ENCODE peak calls at places on chromosome 19, in six cellular contexts. C is right atrium auricular region, Y is tibial nerve, J is left lung, B is HepG2, M is HCT116. V is an unnamed sample.

GRCh38 chr19:41427647-41428480 is 690 bp upstream of the B3GNT8 start:
- DNase-seq in M (no peak), J (peak), Y (peak), C (no peak), B (no peak), V (no peak)

GRCh38 chr19:33432408-33433170 is 59.1 kb downstream of the CEBPG start:
- DNase-seq in B (no peak), M (no peak), J (peak), C (no peak), Y (no peak), V (peak)

GRCh38 chr19:55473201-55473600 is 3.2 kb upstream of the ZNF628 start:
- DNase-seq in B (no peak), J (no peak), Y (no peak), M (no peak), C (no peak), V (no peak)

GRCh38 chr19:38661166-38661565 is 13.7 kb downstream of the ACTN4 start:
- DNase-seq in B (no peak), M (no peak), C (no peak), Y (no peak), J (no peak), V (no peak)

GRCh38 chr19:6610934-6611370 is 20.0 kb upstream of the CD70 start:
- DNase-seq in J (no peak), M (peak), C (peak), B (no peak), Y (no peak), V (no peak)

GRCh38 chr19:53906211-53907192 is 2.6 kb upstream of the CACNG7 start:
- DNase-seq in J (peak), B (no peak), C (no peak), Y (no peak), M (no peak), V (peak)

GRCh38 chr19:42079276-42079669 is 3.3 kb downstream of the ZNF574 start:
- DNase-seq in B (no peak), C (no peak), M (no peak), Y (no peak), J (no peak), V (no peak)

GRCh38 chr19:36142496-36142895 is 2.6 kb downstream of the CAPNS1 start:
- DNase-seq in M (no peak), C (no peak), B (no peak), J (no peak), Y (no peak), V (no peak)

GRCh38 chr19:10214784-10215183 is 16.3 kb downstream of the S1PR2 start:
- DNase-seq in J (no peak), M (no peak), Y (no peak), C (no peak), B (no peak), V (no peak)

GRCh38 chr19:13033244-13033643 is 38.0 kb downstream of the NFIX start:
- DNase-seq in B (no peak), M (no peak), J (no peak), Y (no peak), C (no peak), V (no peak)

GRCh38 chr19:54431255-54431838 is 16.1 kb downstream of the TTYH1 start:
- DNase-seq in J (no peak), B (no peak), M (peak), Y (no peak), C (no peak), V (no peak)

GRCh38 chr19:19280561-19280960 is 7.5 kb upstream of the TM6SF2 start:
- DNase-seq in M (no peak), C (no peak), J (no peak), B (no peak), Y (no peak), V (no peak)

GRCh38 chr19:41327499-41328156 is 17.7 kb downstream of the CCDC97 start:
- DNase-seq in M (no peak), J (peak), C (peak), B (no peak), Y (no peak), V (peak)

GRCh38 chr19:1221141-1221903 is 15.7 kb downstream of the STK11 start:
- DNase-seq in Y (peak), M (no peak), B (peak), C (peak), J (no peak), V (no peak)

GRCh38 chr19:35716985-35717664 is 678 bp upstream of the KMT2B start:
- DNase-seq in C (peak), Y (peak), J (peak), B (peak), M (peak), V (peak)

GRCh38 chr19:372306-372890 is 27.8 kb upstream of the MIER2 start:
- DNase-seq in Y (no peak), C (no peak), B (no peak), J (no peak), M (no peak), V (no peak)

GRCh38 chr19:58243351-58243750 is 14.6 kb downstream of the ZNF544 start:
- DNase-seq in C (no peak), Y (no peak), J (no peak), B (no peak), M (no peak), V (no peak)
- H3K4me3 ChIP-seq in C (no peak), Y (no peak), J (no peak), B (no peak), M (no peak), V (no peak)

GRCh38 chr19:31408460-31409124 is 59.4 kb upstream of the TSHZ3 start:
- DNase-seq in M (no peak), J (no peak), B (no peak), Y (no peak), C (peak), V (no peak)
- H3K27ac ChIP-seq in M (no peak), J (no peak), B (no peak), Y (no peak), C (peak), V (peak)

GRCh38 chr19:5507056-5507624 is 51.9 kb downstream of the ZNRF4 start:
- DNase-seq in Y (no peak), C (no peak), M (no peak), J (no peak), B (no peak), V (no peak)

GRCh38 chr19:5498817-5499535 is 43.8 kb downstream of the ZNRF4 start:
- DNase-seq in J (no peak), C (no peak), Y (no peak), B (no peak), M (no peak), V (no peak)

GRCh38 chr19:5501907-5502306 is 46.7 kb downstream of the ZNRF4 start:
- DNase-seq in M (no peak), J (no peak), B (no peak), C (no peak), Y (no peak), V (no peak)

GRCh38 chr19:5504115-5504514 is 48.9 kb downstream of the ZNRF4 start:
- DNase-seq in B (no peak), C (no peak), M (no peak), J (no peak), Y (no peak), V (no peak)

DNA sequence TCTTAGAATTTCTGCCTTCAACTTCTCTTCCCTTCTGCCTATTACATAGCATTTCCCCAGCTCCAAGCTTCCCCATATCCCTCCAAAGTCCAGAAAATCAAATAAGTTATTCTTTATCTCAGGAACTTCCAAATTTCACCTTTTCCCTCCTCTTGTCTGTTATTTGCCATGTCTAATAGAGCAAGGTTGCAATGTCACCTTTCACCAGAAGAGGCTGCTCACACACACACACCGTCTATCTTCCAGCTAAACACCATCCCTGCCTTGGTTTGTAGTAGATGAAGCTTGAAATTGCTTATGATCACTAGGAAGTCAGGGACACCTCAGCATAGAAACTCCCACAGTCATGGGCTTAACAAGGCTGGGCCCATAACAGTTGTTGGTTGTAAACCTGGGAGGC is 48.4 kb downstream of the ZNRF4 start:
- DNase-seq in J (no peak), M (peak), Y (no peak), C (no peak), B (no peak), V (no peak)
- TF ChIP-seq CTCF in J (no peak), M (peak), Y (no peak), C (no peak), B (no peak), V (no peak)

GRCh38 chr19:3672575-3672948 is 27.7 kb downstream of the PIP5K1C start:
- DNase-seq in M (no peak), C (no peak), Y (no peak), B (no peak), J (no peak), V (no peak)

GRCh38 chr19:3670258-3670795 is 29.9 kb downstream of the PIP5K1C start:
- DNase-seq in B (no peak), Y (peak), M (no peak), J (no peak), C (peak), V (no peak)

GRCh38 chr19:3670796-3671679 is 29.2 kb downstream of the PIP5K1C start:
- DNase-seq in Y (peak), J (peak), M (no peak), C (peak), B (no peak), V (no peak)

GRCh38 chr19:3672993-3673392 is 27.3 kb downstream of the PIP5K1C start:
- DNase-seq in B (no peak), M (no peak), C (no peak), Y (no peak), J (no peak), V (no peak)

GRCh38 chr19:3671680-3672574 is 28.3 kb downstream of the PIP5K1C start:
- DNase-seq in M (no peak), Y (no peak), C (no peak), B (no peak), J (no peak), V (no peak)
- H3K4me3 ChIP-seq in M (no peak), Y (no peak), C (no peak), B (no peak), J (peak), V (no peak)

DNA sequence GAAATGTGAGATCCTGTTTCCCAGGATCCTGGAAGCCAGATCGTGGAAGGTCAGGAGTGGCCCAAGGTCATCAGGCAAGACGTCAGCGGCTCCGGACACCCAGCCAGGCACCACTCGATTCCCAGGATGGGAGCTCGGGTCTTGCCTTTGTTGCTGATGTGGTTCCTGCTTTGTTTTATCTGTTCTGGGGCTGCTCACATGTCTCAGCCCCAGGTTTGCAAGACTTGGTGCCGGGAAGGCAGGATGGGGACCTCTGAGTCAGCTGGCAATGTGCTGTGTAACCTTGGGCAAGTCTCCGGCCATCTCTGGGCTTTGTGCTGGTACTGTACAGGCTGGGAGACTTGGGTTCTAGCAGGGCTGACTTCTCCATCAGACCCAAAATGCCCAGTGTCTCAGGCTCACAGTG is 1.4 kb upstream of the FCHO1 start:
- DNase-seq in C (no peak), Y (no peak), J (no peak), B (no peak), M (no peak), V (no peak)
- H3K27ac ChIP-seq in C (no peak), Y (no peak), J (no peak), B (no peak), M (no peak), V (no peak)

GRCh38 chr19:3249408-3249807 is 24.9 kb downstream of the CELF5 start:
- DNase-seq in C (no peak), M (peak), B (peak), Y (no peak), J (no peak), V (no peak)

GRCh38 chr19:3252650-3253049 is 28.2 kb downstream of the CELF5 start:
- DNase-seq in M (no peak), B (no peak), J (no peak), C (no peak), Y (no peak), V (no peak)

GRCh38 chr19:3248728-3249315 is 24.4 kb downstream of the CELF5 start:
- DNase-seq in B (no peak), J (no peak), M (no peak), Y (no peak), C (no peak), V (no peak)

GRCh38 chr19:3251229-3251628 is 26.8 kb downstream of the CELF5 start:
- DNase-seq in J (no peak), Y (no peak), C (no peak), B (no peak), M (no peak), V (no peak)

GRCh38 chr19:3250675-3251074 is 26.2 kb downstream of the CELF5 start:
- DNase-seq in M (peak), B (peak), J (no peak), Y (no peak), C (no peak), V (no peak)
- TF ChIP-seq CTCF in M (peak), B (peak), J (peak), Y (peak), C (peak), V (peak)